ENCODE peak calls at places on chromosomes 5 and 9, in five cellular contexts. O is pulmonary artery endothelial cell; J is ovary; L is GDM1; P is activated naive CD4-positive, alpha-beta T cell. A is an unnamed sample.
A peak's percentile ranks its signal among the peaks of the same experiment; 100 is the strongest.

GRCh38 chr5:36444582-36444999 is 142.9 kb upstream of the RANBP3L start:
- DNase-seq in O (no peak), J (no peak), L (no peak), P (no peak), A (peak; percentile 24)

GRCh38 chr5:79229357-79230174 is 6.4 kb upstream of the JMY start:
- DNase-seq in O (no peak), J (no peak), L (no peak), P (no peak), A (no peak)

GRCh38 chr9:84940294-84940693 is 270.8 kb downstream of the NTRK2 start:
- DNase-seq in O (no peak), J (no peak), L (no peak), P (no peak), A (no peak)

GRCh38 chr5:117434266-117434665 is 859.6 kb upstream of the SEMA6A start:
- DNase-seq in O (no peak), J (no peak), L (no peak), P (no peak), A (no peak)

GRCh38 chr9:92977279-92977678 is 30.0 kb downstream of the FGD3 start:
- DNase-seq in O (no peak), J (no peak), L (no peak), P (no peak), A (no peak)

GRCh38 chr5:53041071-53041692 is 52.0 kb downstream of the ITGA2 start:
- DNase-seq in O (no peak), J (no peak), L (no peak), P (no peak), A (no peak)

GRCh38 chr9:5651246-5651645 is 22.3 kb downstream of the RIC1 start:
- DNase-seq in O (no peak), J (no peak), L (no peak), P (no peak), A (no peak)

GRCh38 chr5:93578813-93579560 is 2.0 kb downstream of the NR2F1-AS1 start:
- DNase-seq in O (no peak), J (peak; percentile 79), L (no peak), P (no peak), A (no peak)

GRCh38 chr5:177604656-177605055 is 4.7 kb downstream of the B4GALT7 start:
- DNase-seq in O (no peak), J (no peak), L (no peak), P (no peak), A (no peak)

GRCh38 chr5:158463971-158464370 is 605.0 kb upstream of the CLINT1 start:
- DNase-seq in O (no peak), J (no peak), L (no peak), P (no peak), A (no peak)

GRCh38 chr5:55225346-55225745 is 1.8 kb downstream of the MCIDAS start:
- DNase-seq in O (no peak), J (no peak), L (no peak), P (no peak), A (no peak)

GRCh38 chr5:176629317-176629852 is 949 bp downstream of the SNCB start:
- DNase-seq in O (no peak), J (no peak), L (no peak), P (no peak), A (no peak)

GRCh38 chr9:113548221-113549041 is 84.9 kb downstream of the RGS3 start:
- DNase-seq in O (no peak), J (no peak), L (peak; percentile 30), P (no peak), A (peak; percentile 62)

GRCh38 chr5:6819521-6819920 is 106.3 kb downstream of the TENT4A start:
- DNase-seq in O (no peak), J (no peak), L (no peak), P (no peak), A (no peak)

GRCh38 chr5:108788142-108788541 is 40.4 kb downstream of the FER start:
- DNase-seq in O (no peak), J (no peak), L (no peak), P (no peak), A (peak; percentile 82)